ENCODE peak calls at places on chromosomes 11 and 22, in five cellular contexts. One of them, this sample, is unnamed.

GRCh38 chr22:23548501-23549197 is 31.4 kb downstream of the IGLL1 start:
- DNase-seq in HFF-Myc: no peak
- DNase-seq in posterior cingulate gyrus: peak
- DNase-seq in foreskin fibroblast: no peak
- DNase-seq in activated gamma-delta T cell: no peak
- DNase-seq in this sample: no peak

GRCh38 chr22:41899992-41900651 is 14.8 kb downstream of the SHISA8 start:
- DNase-seq in foreskin fibroblast: no peak
- DNase-seq in posterior cingulate gyrus: no peak
- DNase-seq in activated gamma-delta T cell: no peak
- DNase-seq in HFF-Myc: no peak
- DNase-seq in this sample: no peak

GRCh38 chr11:130719516-130719915 is 196.8 kb downstream of the SNX19 start:
- DNase-seq in foreskin fibroblast: peak
- DNase-seq in HFF-Myc: no peak
- DNase-seq in posterior cingulate gyrus: no peak
- DNase-seq in activated gamma-delta T cell: no peak
- DNase-seq in this sample: no peak

GRCh38 chr11:68106165-68106940 is 14.8 kb downstream of the CHKA start:
- DNase-seq in activated gamma-delta T cell: no peak
- DNase-seq in foreskin fibroblast: no peak
- DNase-seq in posterior cingulate gyrus: no peak
- DNase-seq in HFF-Myc: no peak
- DNase-seq in this sample: no peak

GRCh38 chr11:73236879-73237278 is 18.8 kb downstream of the P2RY2 start:
- DNase-seq in activated gamma-delta T cell: no peak
- DNase-seq in foreskin fibroblast: peak
- DNase-seq in HFF-Myc: no peak
- DNase-seq in posterior cingulate gyrus: no peak
- DNase-seq in this sample: no peak

GRCh38 chr11:103730151-103730940 is 306.1 kb upstream of the DDI1 start:
- DNase-seq in activated gamma-delta T cell: no peak
- DNase-seq in foreskin fibroblast: peak
- DNase-seq in posterior cingulate gyrus: no peak
- DNase-seq in HFF-Myc: no peak
- DNase-seq in this sample: no peak

GRCh38 chr22:24994070-24994763 is 41.7 kb downstream of the KIAA1671 start:
- DNase-seq in activated gamma-delta T cell: no peak
- DNase-seq in foreskin fibroblast: no peak
- DNase-seq in posterior cingulate gyrus: no peak
- DNase-seq in HFF-Myc: no peak
- DNase-seq in this sample: no peak

GRCh38 chr11:27506200-27507182 is at the start of gene LIN7C:
- DNase-seq in activated gamma-delta T cell: peak
- DNase-seq in posterior cingulate gyrus: peak
- DNase-seq in foreskin fibroblast: peak
- DNase-seq in HFF-Myc: peak
- DNase-seq in this sample: peak

GRCh38 chr11:119663279-119663678 is 65.7 kb downstream of the NECTIN1 start:
- DNase-seq in posterior cingulate gyrus: peak
- DNase-seq in activated gamma-delta T cell: no peak
- DNase-seq in foreskin fibroblast: no peak
- DNase-seq in HFF-Myc: no peak
- DNase-seq in this sample: no peak

GRCh38 chr11:124662111-124662510 is 11.4 kb downstream of the SIAE start:
- DNase-seq in HFF-Myc: no peak
- DNase-seq in foreskin fibroblast: no peak
- DNase-seq in activated gamma-delta T cell: no peak
- DNase-seq in posterior cingulate gyrus: no peak
- DNase-seq in this sample: no peak

GRCh38 chr11:208177-208916 is 839 bp downstream of the RIC8A start:
- DNase-seq in foreskin fibroblast: peak
- DNase-seq in posterior cingulate gyrus: peak
- DNase-seq in HFF-Myc: no peak
- DNase-seq in activated gamma-delta T cell: peak
- DNase-seq in this sample: no peak

GRCh38 chr11:96426356-96427103 is 36.7 kb downstream of the JRKL start:
- DNase-seq in foreskin fibroblast: peak
- DNase-seq in activated gamma-delta T cell: no peak
- DNase-seq in HFF-Myc: peak
- DNase-seq in posterior cingulate gyrus: no peak
- DNase-seq in this sample: peak

GRCh38 chr11:2366271-2366670 is 10.8 kb upstream of the CD81 start:
- DNase-seq in foreskin fibroblast: no peak
- DNase-seq in posterior cingulate gyrus: peak
- DNase-seq in HFF-Myc: no peak
- DNase-seq in activated gamma-delta T cell: no peak
- DNase-seq in this sample: no peak

GRCh38 chr22:27588273-27588672 is 213.3 kb downstream of the MN1 start:
- DNase-seq in HFF-Myc: no peak
- DNase-seq in foreskin fibroblast: no peak
- DNase-seq in posterior cingulate gyrus: no peak
- DNase-seq in activated gamma-delta T cell: no peak
- DNase-seq in this sample: no peak

GRCh38 chr11:134036484-134037092 is 32.3 kb upstream of the JAM3 start:
- DNase-seq in HFF-Myc: no peak
- DNase-seq in posterior cingulate gyrus: no peak
- DNase-seq in foreskin fibroblast: peak
- DNase-seq in activated gamma-delta T cell: no peak
- DNase-seq in this sample: no peak

GRCh38 chr11:6545917-6546605 is 49.0 kb downstream of the DNHD1 start:
- DNase-seq in HFF-Myc: no peak
- DNase-seq in foreskin fibroblast: no peak
- DNase-seq in posterior cingulate gyrus: peak
- DNase-seq in activated gamma-delta T cell: no peak
- DNase-seq in this sample: no peak

GRCh38 chr22:48823941-48824340 is 1003.7 kb downstream of the BRD1 start:
- DNase-seq in activated gamma-delta T cell: no peak
- DNase-seq in foreskin fibroblast: no peak
- DNase-seq in posterior cingulate gyrus: no peak
- DNase-seq in HFF-Myc: no peak
- DNase-seq in this sample: no peak

GRCh38 chr11:115279831-115280761 is 224.1 kb downstream of the CADM1 start:
- DNase-seq in activated gamma-delta T cell: no peak
- DNase-seq in HFF-Myc: no peak
- DNase-seq in foreskin fibroblast: no peak
- DNase-seq in posterior cingulate gyrus: no peak
- DNase-seq in this sample: no peak

GRCh38 chr11:102837646-102838045 is 5.8 kb downstream of the MMP3 start:
- DNase-seq in activated gamma-delta T cell: no peak
- DNase-seq in foreskin fibroblast: no peak
- DNase-seq in HFF-Myc: no peak
- DNase-seq in posterior cingulate gyrus: no peak
- DNase-seq in this sample: no peak

GRCh38 chr11:65430406-65431217 is 8.0 kb downstream of the NEAT1 start:
- DNase-seq in HFF-Myc: no peak
- DNase-seq in foreskin fibroblast: peak
- DNase-seq in activated gamma-delta T cell: no peak
- DNase-seq in posterior cingulate gyrus: no peak
- DNase-seq in this sample: no peak

GRCh38 chr11:35507688-35508087 is 17.7 kb downstream of the PAMR1 start:
- DNase-seq in HFF-Myc: no peak
- DNase-seq in foreskin fibroblast: no peak
- DNase-seq in posterior cingulate gyrus: no peak
- DNase-seq in activated gamma-delta T cell: no peak
- DNase-seq in this sample: no peak

This sample was measured in brain pericyte.